ENCODE peak calls at places on chromosomes 3 and 15, in six cellular contexts. P is suprapubic skin, V is tibial nerve, I is HCT116, K is uterus, T is A549. E is an unnamed sample.

GRCh38 chr3:29270752-29271151 is 10.1 kb upstream of the RBMS3 start:
- DNase-seq in P (no peak), T (no peak), K (no peak), I (no peak), V (no peak), E (no peak)

GRCh38 chr15:99341786-99342185 is 90.5 kb downstream of the LRRC28 start:
- DNase-seq in T (no peak), V (no peak), K (no peak), I (no peak), P (no peak), E (no peak)

GRCh38 chr3:14988988-14989394 is 41.6 kb downstream of the NR2C2 start:
- DNase-seq in P (no peak), V (no peak), K (no peak), T (peak; percentile 19), I (peak; percentile 22), E (no peak)

GRCh38 chr3:84965141-84965540 is 6.4 kb downstream of the CADM2 start:
- DNase-seq in P (no peak), I (no peak), K (no peak), T (peak; percentile 24), V (no peak), E (no peak)

GRCh38 chr15:48607846-48608245 is 37.7 kb downstream of the FBN1 start:
- DNase-seq in V (no peak), P (no peak), K (no peak), I (no peak), T (no peak), E (no peak)

GRCh38 chr3:127384717-127385539 is 97.1 kb upstream of the PRR20G start:
- DNase-seq in I (no peak), K (no peak), V (no peak), P (peak; percentile 80), T (no peak), E (no peak)

GRCh38 chr15:58459562-58459961 is 27.8 kb downstream of the LIPC start:
- DNase-seq in K (no peak), V (no peak), I (no peak), T (no peak), P (no peak), E (no peak)

GRCh38 chr3:105967117-105967516 is 98.3 kb upstream of the CBLB start:
- DNase-seq in T (no peak), I (no peak), P (no peak), K (no peak), V (no peak), E (no peak)

GRCh38 chr3:120449701-120450216 is 1.0 kb downstream of the FSTL1 start:
- DNase-seq in K (no peak), I (no peak), P (no peak), T (peak; percentile 24), V (peak; percentile 56), E (no peak)

GRCh38 chr15:58466566-58466965 is 34.8 kb downstream of the LIPC start:
- DNase-seq in P (no peak), T (no peak), K (no peak), V (no peak), I (no peak), E (no peak)

GRCh38 chr15:80105193-80105984 is 45.9 kb downstream of the ZFAND6 start:
- DNase-seq in K (no peak), P (no peak), V (no peak), T (no peak), I (no peak), E (no peak)

DNA sequence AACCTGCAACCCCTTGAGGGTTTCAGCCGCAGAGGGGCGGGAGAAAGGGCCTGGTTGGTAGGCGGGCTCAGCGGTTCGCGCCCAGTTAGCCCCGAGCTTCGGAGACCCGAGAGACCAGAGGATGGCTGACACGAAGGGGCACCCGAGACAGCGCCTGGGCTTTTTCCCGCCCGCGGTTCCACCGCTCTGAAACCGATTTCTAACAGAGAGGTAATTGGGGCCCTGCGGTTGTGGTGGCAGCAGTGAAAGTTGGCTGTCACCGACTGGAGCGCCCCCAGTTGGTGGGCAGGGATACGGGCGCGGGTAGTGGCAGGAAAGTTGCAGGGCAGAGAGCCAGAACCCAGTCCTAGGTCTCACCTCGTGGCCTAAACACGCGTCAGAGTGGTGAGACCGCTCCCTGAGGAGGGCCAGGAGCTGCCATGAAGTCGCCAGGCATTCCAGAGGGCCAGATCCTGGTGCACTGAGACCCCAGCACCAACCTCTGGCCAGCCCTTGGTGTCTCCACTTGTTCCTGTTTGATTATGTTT is 590 bp upstream of the ELL3 start:
- DNase-seq in V (peak; percentile 78), T (no peak), P (peak; percentile 91), I (peak; percentile 77), K (peak; percentile 74), E (no peak)
- TF ChIP-seq POLR2A in V (no peak), T (no peak), P (no peak), I (peak; percentile 7), K (peak; percentile 6), E (no peak)

GRCh38 chr3:11610700-11611099 is 33.0 kb downstream of the VGLL4 start:
- DNase-seq in I (no peak), V (no peak), P (no peak), K (no peak), T (no peak), E (no peak)

GRCh38 chr3:11610044-11610671 is 33.6 kb downstream of the VGLL4 start:
- DNase-seq in T (no peak), I (no peak), V (no peak), P (no peak), K (no peak), E (no peak)

GRCh38 chr3:11609481-11609880 is 34.2 kb downstream of the VGLL4 start:
- DNase-seq in I (no peak), T (no peak), P (no peak), K (no peak), V (no peak), E (no peak)

GRCh38 chr3:11612515-11613184 is 31.1 kb downstream of the VGLL4 start:
- DNase-seq in I (no peak), T (no peak), P (no peak), V (no peak), K (no peak), E (no peak)

DNA sequence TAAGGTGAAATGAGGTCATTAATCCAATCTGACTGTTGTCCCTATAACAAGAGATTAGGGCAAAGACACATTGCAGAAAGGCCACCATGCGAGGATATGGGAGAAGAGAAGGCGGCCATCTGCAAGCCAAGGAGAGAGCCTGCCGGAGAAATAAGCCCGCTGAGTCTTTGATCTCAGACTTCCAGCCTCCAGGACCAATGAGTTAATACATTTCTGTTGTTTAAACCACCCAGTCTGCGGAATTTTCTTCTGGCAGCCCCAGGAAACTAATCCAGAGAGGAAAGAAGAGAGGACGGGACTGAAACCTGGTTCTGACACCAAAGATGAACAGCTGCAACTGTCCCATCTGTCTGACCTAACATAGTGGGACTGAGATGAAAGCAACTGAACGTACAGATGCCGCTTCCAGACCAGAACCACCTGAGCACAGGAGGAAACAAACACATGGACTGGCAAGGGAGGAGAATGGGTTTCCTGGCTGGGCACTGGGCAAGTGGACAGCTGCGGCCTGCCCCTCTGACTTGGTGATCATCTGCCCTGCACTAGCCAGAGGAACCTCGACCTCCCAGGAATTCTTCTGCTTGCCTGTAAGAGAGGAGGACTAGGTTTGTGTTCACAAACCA is 32.3 kb downstream of the VGLL4 start:
- DNase-seq in K (no peak), I (no peak), T (no peak), V (no peak), P (no peak), E (no peak)
- H3K4me1 ChIP-seq in K (peaks cover 36% of the 10 kb centered on the region), I (no peaks in the 10 kb centered on the region), T (no peaks in the 10 kb centered on the region), V (peaks cover 97% of the 10 kb centered on the region), P (peaks cover 82% of the 10 kb centered on the region), E (peaks cover 95% of the 10 kb centered on the region)

GRCh38 chr3:42028474-42028873 is 62.7 kb upstream of the TRAK1 start:
- DNase-seq in K (no peak), V (no peak), I (no peak), T (no peak), P (peak; percentile 43), E (no peak)

GRCh38 chr3:42032693-42033349 is 58.3 kb upstream of the TRAK1 start:
- DNase-seq in V (peak; percentile 80), T (no peak), P (peak; percentile 88), I (no peak), K (peak; percentile 80), E (no peak)

GRCh38 chr3:42033741-42034140 is 57.4 kb upstream of the TRAK1 start:
- DNase-seq in I (no peak), K (no peak), T (no peak), V (no peak), P (no peak), E (no peak)

GRCh38 chr3:42035007-42035406 is 56.1 kb upstream of the TRAK1 start:
- DNase-seq in P (no peak), T (no peak), K (no peak), V (no peak), I (no peak), E (no peak)

DNA sequence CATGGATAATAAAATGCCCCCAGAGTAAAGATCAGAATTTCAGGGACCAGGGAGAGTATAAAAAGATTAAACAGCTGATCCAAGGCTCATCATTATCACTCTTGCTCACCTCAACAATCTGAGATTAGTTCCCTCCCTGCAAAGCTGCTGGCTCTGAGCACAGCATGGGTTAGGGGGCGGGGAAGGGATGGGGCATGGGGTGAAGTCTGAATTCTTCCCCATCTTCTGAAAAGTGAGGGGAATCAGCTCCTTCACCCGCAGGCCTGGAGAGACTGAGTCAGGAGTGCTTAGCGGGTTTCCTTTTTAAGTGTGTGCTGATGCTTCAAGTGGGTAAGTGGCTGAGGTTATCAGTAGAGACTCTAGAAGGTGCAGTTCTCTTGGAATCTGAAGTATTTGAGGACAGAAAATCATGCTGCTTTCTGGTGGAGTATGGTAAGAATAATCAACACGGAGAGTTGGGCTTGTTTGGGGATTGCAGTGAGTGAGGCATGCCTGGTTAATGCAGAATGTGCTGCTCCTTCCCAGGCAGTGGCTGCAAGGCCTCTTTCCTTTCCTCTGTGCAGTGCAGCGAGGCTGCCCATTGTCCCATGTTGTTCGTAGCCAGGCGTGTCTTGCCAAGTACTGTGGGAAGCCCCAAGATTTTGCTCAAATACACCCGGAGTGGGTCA is 59.2 kb upstream of the TRAK1 start:
- DNase-seq in K (no peak), P (no peak), T (no peak), V (no peak), I (no peak), E (no peak)
- TF ChIP-seq POLR2A in K (no peak), P (no peak), T (no peak), V (no peak), I (no peak), E (no peak)

GRCh38 chr3:73623996-73624362 is 762 bp downstream of the PDZRN3 start:
- DNase-seq in V (no peak), I (no peak), T (no peak), P (no peak), K (peak; percentile 55), E (no peak)

GRCh38 chr3:73622135-73622534 is 2.6 kb downstream of the PDZRN3 start:
- DNase-seq in K (peak; percentile 49), P (no peak), I (no peak), T (no peak), V (no peak), E (no peak)

GRCh38 chr3:73623316-73623715 is 1.4 kb downstream of the PDZRN3 start:
- DNase-seq in K (no peak), P (no peak), T (no peak), V (no peak), I (no peak), E (no peak)

GRCh38 chr3:73618461-73618860 is 6.3 kb downstream of the PDZRN3 start:
- DNase-seq in P (no peak), V (no peak), I (no peak), T (no peak), K (no peak), E (no peak)

DNA sequence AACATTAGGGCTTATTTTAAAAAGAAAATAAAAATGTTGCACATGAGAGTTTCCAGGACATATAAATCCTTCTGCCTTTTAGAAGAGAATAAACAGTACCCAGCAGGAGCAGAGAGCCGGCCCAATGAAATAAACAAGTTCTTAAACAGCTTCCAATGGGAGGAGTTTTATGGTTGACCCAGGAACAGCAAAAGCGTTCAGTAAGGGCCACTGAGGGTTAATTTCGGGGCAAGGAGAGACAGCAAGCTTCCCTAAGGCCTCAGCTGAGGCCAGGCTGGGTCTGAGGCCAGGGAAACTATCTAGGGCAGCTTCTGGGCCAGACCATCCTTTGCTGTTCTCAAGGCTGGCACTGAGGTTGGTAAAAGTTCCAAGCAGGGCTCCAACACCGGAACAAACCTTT is 3.4 kb downstream of the PDZRN3 start:
- DNase-seq in K (no peak), P (no peak), T (no peak), V (no peak), I (no peak), E (no peak)
- H3K4me1 ChIP-seq in K (no peaks in the 10 kb centered on the region), P (peaks cover 43% of the 10 kb centered on the region), T (no peaks in the 10 kb centered on the region), V (peaks cover 58% of the 10 kb centered on the region), I (no peaks in the 10 kb centered on the region), E (peaks cover 30% of the 10 kb centered on the region)